ENCODE peak calls at places on chromosomes 16 and 17, in nine cellular contexts. K is heart left ventricle, T is ovary, H is transverse colon, Q is tibial nerve, N is vagina, R is uterus, U is HCT116, P is body of pancreas. Z is an unnamed sample.

GRCh38 chr17:45171338-45172231 is 9.9 kb downstream of the HEXIM2 start:
- DNase-seq in K (peak; percentile 26), T (no peak), H (peak; percentile 55), Q (no peak), N (no peak), R (peak; percentile 63), U (no peak), P (peak; percentile 45), Z (peak; percentile 72)

GRCh38 chr17:9837551-9838471 is 12.1 kb downstream of the GLP2R start:
- DNase-seq in K (peak; percentile 41), T (peak; percentile 67), H (peak; percentile 17), Q (no peak), N (peak; percentile 92), R (peak; percentile 81), U (no peak), P (no peak), Z (no peak)

GRCh38 chr16:84718-85452 is 6.9 kb downstream of the MPG start:
- DNase-seq in K (peak; percentile 64), T (peak; percentile 64), H (peak; percentile 34), Q (no peak), N (no peak), R (peak; percentile 62), U (no peak), P (no peak), Z (no peak)

GRCh38 chr16:554640-555413 is 5.4 kb upstream of the PRR35 start:
- DNase-seq in K (no peak), T (no peak), H (peak; percentile 34), Q (no peak), N (no peak), R (no peak), U (no peak), P (no peak), Z (peak; percentile 58)

GRCh38 chr17:31754239-31754945 is 104.7 kb downstream of the COPRS start:
- DNase-seq in K (no peak), T (no peak), H (no peak), Q (no peak), N (no peak), R (no peak), U (peak; percentile 16), P (no peak), Z (no peak)

GRCh38 chr17:63843387-63844292 is 1.2 kb upstream of the SMARCD2 start:
- DNase-seq in K (peak; percentile 57), T (peak; percentile 77), H (peak; percentile 45), Q (no peak), N (no peak), R (peak; percentile 58), U (peak; percentile 40), P (no peak), Z (peak; percentile 41)

GRCh38 chr16:47481698-47482374 is 20.7 kb downstream of the PHKB start:
- DNase-seq in K (no peak), T (no peak), H (no peak), Q (no peak), N (no peak), R (no peak), U (no peak), P (no peak), Z (no peak)

GRCh38 chr16:66293207-66293735 is 73.2 kb upstream of the CDH5 start:
- DNase-seq in K (no peak), T (no peak), H (no peak), Q (no peak), N (peak; percentile 81), R (no peak), U (no peak), P (no peak), Z (no peak)

GRCh38 chr16:81530296-81530721 is 85.7 kb downstream of the CMIP start:
- DNase-seq in K (no peak), T (no peak), H (no peak), Q (no peak), N (no peak), R (no peak), U (no peak), P (no peak), Z (no peak)

GRCh38 chr17:38982858-38983746 is 15.9 kb upstream of the FBXO47 start:
- DNase-seq in K (peak; percentile 39), T (no peak), H (peak; percentile 45), Q (no peak), N (no peak), R (peak; percentile 68), U (peak; percentile 53), P (peak; percentile 41), Z (peak; percentile 40)

GRCh38 chr17:2173005-2173404 is 118.1 kb downstream of the HIC1 start:
- DNase-seq in K (no peak), T (no peak), H (no peak), Q (no peak), N (no peak), R (no peak), U (no peak), P (no peak), Z (no peak)

GRCh38 chr16:66930189-66930588 is 4.0 kb downstream of the CIAO2B start:
- DNase-seq in K (no peak), T (no peak), H (peak; percentile 35), Q (no peak), N (no peak), R (no peak), U (no peak), P (no peak), Z (no peak)

GRCh38 chr17:81514735-81515529 is 2.3 kb upstream of the ACTG1 start:
- DNase-seq in K (peak; percentile 90), T (peak; percentile 84), H (peak; percentile 90), Q (peak; percentile 72), N (no peak), R (peak; percentile 89), U (peak; percentile 71), P (peak; percentile 78), Z (peak; percentile 79)

GRCh38 chr17:19614900-19615299 is 33.7 kb upstream of the ALDH3A2 start:
- DNase-seq in K (no peak), T (no peak), H (no peak), Q (no peak), N (no peak), R (no peak), U (no peak), P (no peak), Z (no peak)

GRCh38 chr16:68290455-68290854 is 20.3 kb downstream of the SLC7A6OS start:
- DNase-seq in K (no peak), T (no peak), H (no peak), Q (no peak), N (no peak), R (no peak), U (no peak), P (no peak), Z (no peak)

GRCh38 chr16:10877472-10877946 is 507 bp downstream of the CIITA start:
- DNase-seq in K (no peak), T (no peak), H (no peak), Q (no peak), N (no peak), R (no peak), U (no peak), P (no peak), Z (no peak)

GRCh38 chr17:57663326-57664070 is 81.6 kb downstream of the CCDC182 start:
- DNase-seq in K (no peak), T (no peak), H (no peak), Q (no peak), N (no peak), R (peak; percentile 22), U (no peak), P (no peak), Z (peak; percentile 30)
- H3K4me3 ChIP-seq in K (peak overlapping the region; percentile 37), T (no peak overlapping the region), H (no peak overlapping the region), Q (no peak overlapping the region), N (no peak overlapping the region), R (no peak overlapping the region), U (no peak overlapping the region), P (no peak overlapping the region), Z (no peak overlapping the region)

GRCh38 chr16:4616047-4616811 is 1.5 kb upstream of the UBALD1 start:
- DNase-seq in K (peak; percentile 100), T (peak; percentile 100), H (peak; percentile 100), Q (peak; percentile 100), N (peak; percentile 100), R (peak; percentile 100), U (peak; percentile 100), P (peak; percentile 100), Z (peak; percentile 100)

GRCh38 chr16:4613636-4614570 is 785 bp downstream of the UBALD1 start:
- DNase-seq in K (peak; percentile 35), T (no peak), H (peak; percentile 28), Q (no peak), N (no peak), R (no peak), U (no peak), P (peak; percentile 46), Z (no peak)

GRCh38 chr16:4615389-4616046 is 830 bp upstream of the UBALD1 start:
- DNase-seq in K (peak; percentile 47), T (peak; percentile 55), H (peak; percentile 37), Q (no peak), N (no peak), R (peak; percentile 61), U (no peak), P (no peak), Z (no peak)

GRCh38 chr16:4612977-4613635 is 1.6 kb downstream of the UBALD1 start:
- DNase-seq in K (no peak), T (no peak), H (no peak), Q (no peak), N (no peak), R (no peak), U (no peak), P (no peak), Z (no peak)

DNA sequence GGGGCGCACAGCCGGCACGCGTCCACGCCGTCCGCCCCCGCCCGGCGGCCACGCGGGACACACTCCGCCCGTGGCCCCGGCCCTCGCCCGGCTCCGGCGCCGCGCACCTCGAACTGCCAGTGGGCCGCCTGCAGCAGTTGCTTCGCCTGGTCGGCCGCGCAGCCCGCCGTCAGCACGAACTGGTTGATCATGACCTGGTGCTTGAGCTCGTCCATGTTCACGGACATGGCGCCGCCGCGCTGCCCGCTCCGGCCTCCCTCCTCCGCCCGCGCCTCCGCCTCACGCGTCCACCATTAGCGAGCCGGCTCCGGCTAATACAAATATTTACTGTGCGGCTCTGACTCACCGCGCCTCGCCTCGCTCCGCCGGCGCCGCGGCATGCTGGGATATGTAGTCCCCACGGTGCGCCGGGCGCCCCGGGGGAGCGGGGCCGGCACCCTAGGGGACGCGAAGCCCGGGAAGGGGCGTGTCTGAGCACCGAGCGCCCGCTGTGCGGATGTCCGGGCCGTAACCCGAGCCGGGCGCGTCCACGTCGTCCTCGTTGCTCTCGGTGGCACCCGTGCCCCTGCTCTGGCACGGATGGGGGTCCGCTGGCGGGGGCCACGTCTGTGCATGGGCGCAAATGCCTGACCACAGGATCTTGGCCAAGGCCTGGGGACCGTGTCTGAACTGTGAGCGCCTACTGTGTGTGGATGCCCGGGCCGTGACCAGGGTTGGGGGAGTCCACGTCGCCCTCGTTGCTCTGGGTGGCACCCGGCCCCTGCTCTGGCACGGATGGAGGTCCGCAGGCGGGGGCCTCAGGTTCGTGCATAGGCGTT is at the start of gene UBALD1:
- DNase-seq in K (peak; percentile 86), T (peak; percentile 80), H (peak; percentile 91), Q (peak; percentile 71), N (no peak), R (peak; percentile 85), U (peak; percentile 80), P (peak; percentile 89), Z (peak; percentile 91)
- TF ChIP-seq POLR2A in K (peak; percentile 92), T (peak; percentile 81), H (peak; percentile 94), Q (peak; percentile 92), N (peak; percentile 80), R (peak; percentile 98), U (peak; percentile 84), P (peak; percentile 94), Z (peak; percentile 98)

GRCh38 chr16:56317998-56318912 is 107.1 kb downstream of the AMFR start:
- DNase-seq in K (peak; percentile 83), T (peak; percentile 78), H (peak; percentile 80), Q (peak; percentile 83), N (no peak), R (peak; percentile 78), U (peak; percentile 51), P (peak; percentile 81), Z (peak; percentile 82)
- H3K4me3 ChIP-seq in K (peak overlapping the region; percentile 46), T (peak overlapping the region; percentile 25), H (no peak overlapping the region), Q (peak overlapping the region; percentile 23), N (peak overlapping the region; percentile 27), R (no peak overlapping the region), U (no peak overlapping the region), P (no peak overlapping the region), Z (peak overlapping the region; percentile 32)

GRCh38 chr17:77124192-77124908 is 16.4 kb upstream of the SEC14L1 start:
- DNase-seq in K (peak; percentile 65), T (no peak), H (no peak), Q (peak; percentile 22), N (no peak), R (no peak), U (peak; percentile 79), P (no peak), Z (no peak)
- TF ChIP-seq POLR2A in K (no peak), T (no peak), H (no peak), Q (no peak), N (no peak), R (no peak), U (no peak), P (peak; percentile 37), Z (peak; percentile 26)

Z was measured in Peyer's patch.